ENCODE peak calls at places on chromosomes 6 and 20, in four cellular contexts. M is tibial artery, D is IMR-90, H is Panc1. T is an unnamed sample.
A peak's percentile ranks its signal among the peaks of the same experiment; 100 is the strongest.

GRCh38 chr6:148521158-148521557 is 178.5 kb downstream of the SASH1 start:
- DNase-seq in M (no peak), D (no peak), H (no peak), T (no peak)

GRCh38 chr6:10451828-10452509 is 37.1 kb upstream of the TFAP2A start:
- DNase-seq in M (no peak), D (peak; percentile 50), H (no peak), T (peak; percentile 10)

GRCh38 chr20:51931321-51931720 is 129.0 kb upstream of the SALL4 start:
- DNase-seq in M (no peak), D (no peak), H (no peak), T (no peak)

GRCh38 chr6:31202259-31203166 is 32.0 kb upstream of the POU5F1 start:
- DNase-seq in M (no peak), D (no peak), H (no peak), T (no peak)

GRCh38 chr6:14476793-14477531 is 359.4 kb downstream of the CD83 start:
- DNase-seq in M (no peak), D (peak; percentile 100), H (no peak), T (peak; percentile 97)

GRCh38 chr6:108862479-108863191 is 14.4 kb downstream of the ARMC2 start:
- DNase-seq in M (peak; percentile 74), D (no peak), H (no peak), T (no peak)

GRCh38 chr6:28880894-28881780 is 42.6 kb downstream of the TRIM27 start:
- DNase-seq in M (peak; percentile 81), D (peak; percentile 75), H (no peak), T (peak; percentile 54)

GRCh38 chr20:38997622-38998021 is 35.5 kb downstream of the DHX35 start:
- DNase-seq in M (no peak), D (no peak), H (no peak), T (no peak)

GRCh38 chr6:107102414-107102805 is 12.9 kb downstream of the BEND3 start:
- DNase-seq in M (peak; percentile 40), D (no peak), H (no peak), T (no peak)

GRCh38 chr6:112036088-112036637 is 17.7 kb upstream of the CCN6 start:
- DNase-seq in M (no peak), D (no peak), H (no peak), T (no peak)

GRCh38 chr6:168013250-168013915 is 15.9 kb downstream of the KIF25 start:
- DNase-seq in M (no peak), D (no peak), H (no peak), T (no peak)

GRCh38 chr6:11609324-11610071 is 71.9 kb downstream of the TMEM170B start:
- DNase-seq in M (peak; percentile 79), D (peak; percentile 85), H (no peak), T (no peak)

GRCh38 chr6:17021539-17021889 is 80.3 kb upstream of the STMND1 start:
- DNase-seq in M (no peak), D (peak; percentile 93), H (no peak), T (peak; percentile 74)

GRCh38 chr20:1757606-1758507 is 100.3 kb upstream of the SIRPG start:
- DNase-seq in M (no peak), D (no peak), H (no peak), T (no peak)

GRCh38 chr20:561437-562231 is 18.0 kb upstream of the CSNK2A1 start:
- DNase-seq in M (peak; percentile 74), D (peak; percentile 63), H (peak; percentile 80), T (peak; percentile 16)

GRCh38 chr6:13044390-13044789 is 283.9 kb downstream of the TBC1D7 start:
- DNase-seq in M (no peak), D (no peak), H (no peak), T (no peak)

GRCh38 chr6:115901896-115902295 is 158.8 kb downstream of the FRK start:
- DNase-seq in M (no peak), D (no peak), H (no peak), T (no peak)

GRCh38 chr6:17705428-17705777 is 1.3 kb downstream of the NUP153 start:
- DNase-seq in M (peak; percentile 78), D (peak; percentile 75), H (no peak), T (peak; percentile 30)

GRCh38 chr6:104483225-104483834 is 376.4 kb downstream of the HACE1 start:
- DNase-seq in M (no peak), D (no peak), H (peak; percentile 2), T (no peak)

GRCh38 chr20:63071541-63072181 is 64.9 kb upstream of the BHLHE23 start:
- DNase-seq in M (peak; percentile 48), D (peak; percentile 81), H (peak; percentile 50), T (peak; percentile 15)

GRCh38 chr20:7841291-7841966 is 98.8 kb downstream of the HAO1 start:
- DNase-seq in M (no peak), D (peak; percentile 73), H (peak; percentile 20), T (peak; percentile 7)

GRCh38 chr20:54043044-54043967 is 27.1 kb downstream of the BCAS1 start:
- DNase-seq in M (no peak), D (no peak), H (no peak), T (no peak)

GRCh38 chr20:63310265-63310971 is 17.4 kb downstream of the COL20A1 start:
- DNase-seq in M (no peak), D (peak; percentile 37), H (no peak), T (no peak)

GRCh38 chr6:3523966-3524365 is 67.1 kb upstream of the SLC22A23 start:
- DNase-seq in M (no peak), D (no peak), H (no peak), T (no peak)

GRCh38 chr6:168075216-168075615 is 3.8 kb downstream of the FRMD1 start:
- DNase-seq in M (no peak), D (no peak), H (no peak), T (no peak)

GRCh38 chr20:56088381-56088780 is 83.1 kb upstream of the CBLN4 start:
- DNase-seq in M (no peak), D (no peak), H (no peak), T (no peak)

GRCh38 chr20:56094228-56094627 is 88.9 kb upstream of the CBLN4 start:
- DNase-seq in M (no peak), D (no peak), H (no peak), T (no peak)

DNA sequence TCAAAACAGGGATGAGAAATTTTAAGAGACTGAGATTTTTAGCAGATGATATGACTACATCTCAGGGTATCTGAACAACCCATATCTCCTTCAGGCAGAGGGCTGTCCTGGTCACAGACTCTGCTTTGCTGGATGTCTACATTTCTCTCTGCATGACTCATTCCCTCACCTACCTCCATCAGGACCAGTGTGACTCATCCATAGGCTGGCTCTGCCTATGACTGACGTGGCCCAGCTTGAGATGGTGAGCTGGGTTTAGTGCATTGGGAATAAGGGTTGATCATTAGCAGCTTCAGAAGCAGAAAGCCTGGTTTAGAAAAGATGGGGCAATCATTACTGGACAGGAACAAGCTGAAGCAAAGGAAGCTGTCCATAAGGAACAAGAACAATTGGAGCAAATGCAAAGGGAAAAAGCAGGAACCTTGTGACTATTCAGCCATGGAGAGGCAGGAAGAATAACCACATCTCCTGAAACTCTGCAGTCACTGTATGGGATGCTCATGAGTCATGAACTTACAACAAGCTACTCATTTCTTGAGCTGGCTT is 86.4 kb upstream of the CBLN4 start:
- DNase-seq in M (no peak), D (no peak), H (no peak), T (no peak)
- H3K9me3 ChIP-seq in M (no peaks in the 10 kb centered on the region), D (peaks cover 6% of the 10 kb centered on the region), H (no peaks in the 10 kb centered on the region), T (peaks cover 14% of the 10 kb centered on the region)

GRCh38 chr20:50625986-50626677 is 65.2 kb downstream of the RIPOR3 start:
- DNase-seq in M (peak; percentile 81), D (peak; percentile 39), H (no peak), T (no peak)

GRCh38 chr20:50629675-50630055 is 61.7 kb downstream of the RIPOR3 start:
- DNase-seq in M (no peak), D (no peak), H (no peak), T (no peak)

GRCh38 chr20:50628326-50628725 is 63.0 kb downstream of the RIPOR3 start:
- DNase-seq in M (no peak), D (no peak), H (no peak), T (no peak)

GRCh38 chr20:50628853-50629674 is 62.3 kb downstream of the RIPOR3 start:
- DNase-seq in M (no peak), D (no peak), H (no peak), T (no peak)

DNA sequence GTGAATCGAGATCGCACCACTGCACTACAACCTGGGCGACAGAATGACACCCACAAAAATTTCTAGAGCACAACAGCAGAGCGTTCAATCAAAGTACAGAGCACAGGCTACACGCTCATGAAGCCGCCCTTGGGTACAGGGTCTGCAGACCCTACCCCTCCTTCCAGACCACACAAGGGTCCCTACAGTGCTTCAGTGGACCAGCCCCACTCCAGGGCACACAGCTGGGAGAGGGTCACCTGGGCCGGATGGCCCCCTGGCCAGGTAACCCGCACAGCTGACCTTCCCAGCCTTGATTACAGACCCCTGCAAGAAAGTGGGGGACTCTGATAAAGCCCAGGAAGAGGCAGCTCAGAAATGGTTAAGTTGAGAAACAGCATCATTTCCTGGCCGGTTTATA is 63.6 kb downstream of the RIPOR3 start:
- DNase-seq in M (no peak), D (no peak), H (no peak), T (no peak)
- H3K27ac ChIP-seq in M (no peak overlapping the region), D (no peak overlapping the region), H (peak overlapping the region; percentile 95), T (no peak overlapping the region)

GRCh38 chr6:166926748-166927147 is 29.6 kb downstream of the RNASET2 start:
- DNase-seq in M (no peak), D (no peak), H (no peak), T (no peak)

GRCh38 chr6:166924531-166924930 is 31.8 kb downstream of the RNASET2 start:
- DNase-seq in M (no peak), D (no peak), H (no peak), T (no peak)

GRCh38 chr6:166925141-166925996 is 31.0 kb downstream of the RNASET2 start:
- DNase-seq in M (no peak), D (no peak), H (no peak), T (no peak)

GRCh38 chr6:166927240-166927941 is 29.0 kb downstream of the RNASET2 start:
- DNase-seq in M (no peak), D (no peak), H (no peak), T (no peak)

DNA sequence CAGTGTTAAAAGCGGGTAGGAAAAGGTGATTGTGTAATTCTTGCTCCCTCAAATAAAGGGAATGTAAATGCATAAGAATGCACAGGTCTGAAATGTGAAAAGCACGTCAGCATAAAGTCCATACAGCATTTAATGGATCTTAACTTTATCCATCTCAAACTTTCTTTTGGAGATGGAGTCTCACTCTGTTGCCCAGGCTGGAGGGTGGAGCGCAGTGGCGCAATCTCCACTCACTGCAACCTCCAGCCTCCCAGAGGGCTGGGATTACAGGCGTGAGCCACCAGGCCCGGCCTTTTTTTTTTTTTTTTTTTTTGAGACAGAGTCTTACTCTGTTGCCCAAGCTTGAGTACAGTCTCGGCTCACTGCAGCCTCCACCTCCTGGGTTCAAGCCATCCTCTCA is 33.4 kb downstream of the RNASET2 start:
- DNase-seq in M (no peak), D (no peak), H (no peak), T (no peak)
- H3K27me3 ChIP-seq in M (no peaks in the 10 kb centered on the region), D (no peaks in the 10 kb centered on the region), H (peaks cover 25% of the 10 kb centered on the region), T (peaks cover 5% of the 10 kb centered on the region)

GRCh38 chr20:60372822-60373221 is 414.6 kb downstream of the CDH26 start:
- DNase-seq in M (no peak), D (no peak), H (no peak), T (no peak)

GRCh38 chr20:60365882-60366281 is 407.7 kb downstream of the CDH26 start:
- DNase-seq in M (no peak), D (no peak), H (no peak), T (no peak)

GRCh38 chr20:60372282-60372681 is 414.1 kb downstream of the CDH26 start:
- DNase-seq in M (no peak), D (no peak), H (no peak), T (no peak)

DNA sequence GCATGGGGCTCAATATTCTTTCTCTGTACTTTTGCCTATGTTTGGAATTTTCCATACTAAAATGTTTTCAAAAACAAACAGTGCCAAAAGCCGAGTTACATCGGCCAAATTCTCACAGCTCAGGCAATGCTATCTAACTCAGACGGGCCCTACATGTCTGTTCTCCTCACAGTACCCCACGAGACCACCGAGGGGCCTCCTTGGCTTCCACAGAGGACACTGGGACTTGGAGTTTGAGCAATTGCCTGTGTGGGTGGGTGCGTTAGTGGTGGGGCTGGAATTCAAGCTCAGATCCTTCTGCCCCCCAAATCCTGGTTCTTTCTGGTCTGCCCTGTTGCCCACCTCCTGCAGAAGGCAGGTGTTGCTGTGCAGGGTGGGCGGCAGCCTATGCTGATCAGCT is 413.2 kb downstream of the CDH26 start:
- DNase-seq in M (no peak), D (no peak), H (no peak), T (no peak)
- H3K9me3 ChIP-seq in M (no peaks in the 10 kb centered on the region), D (peaks cover 3% of the 10 kb centered on the region), H (no peaks in the 10 kb centered on the region), T (no peaks in the 10 kb centered on the region)